ENCODE peak calls at places on chromosomes 1 and 21, in six cellular contexts. B is adrenal gland, D is prostate gland, W is Peyer's patch, S is HCT116, P is tibial nerve. L is an unnamed sample.

GRCh38 chr21:45922648-45923047 is 58.9 kb upstream of the COL6A1 start:
- DNase-seq in B (no peak), D (no peak), W (no peak), S (no peak), P (no peak), L (peak; percentile 10)

GRCh38 chr1:235648954-235649721 is 446 bp downstream of the GNG4 start:
- DNase-seq in B (peak; percentile 72), D (peak; percentile 58), W (peak; percentile 24), S (no peak), P (peak; percentile 32), L (no peak)

GRCh38 chr21:26513212-26513611 is 59.9 kb downstream of the CYYR1 start:
- DNase-seq in B (peak; percentile 35), D (no peak), W (no peak), S (no peak), P (no peak), L (no peak)

GRCh38 chr1:169515641-169516040 is 29.9 kb upstream of the SLC19A2 start:
- DNase-seq in B (no peak), D (no peak), W (no peak), S (no peak), P (no peak), L (no peak)

GRCh38 chr1:186102559-186103148 is 272.4 kb downstream of the TPR start:
- DNase-seq in B (peak; percentile 22), D (no peak), W (no peak), S (no peak), P (no peak), L (no peak)

GRCh38 chr1:180778782-180779398 is 133.8 kb upstream of the KIAA1614 start:
- DNase-seq in B (no peak), D (no peak), W (no peak), S (peak; percentile 10), P (no peak), L (peak; percentile 50)

GRCh38 chr1:23122023-23122738 is 46.5 kb downstream of the LUZP1 start:
- DNase-seq in B (peak; percentile 13), D (peak; percentile 21), W (no peak), S (no peak), P (no peak), L (no peak)

GRCh38 chr21:24590261-24590660 is 1017.0 kb downstream of the MRPL39 start:
- DNase-seq in B (no peak), D (no peak), W (no peak), S (no peak), P (no peak), L (no peak)

GRCh38 chr1:23673086-23673813 is 18.4 kb upstream of the RPL11 start:
- DNase-seq in B (peak; percentile 73), D (no peak), W (no peak), S (no peak), P (no peak), L (peak; percentile 62)

GRCh38 chr1:71303617-71304041 is 222.8 kb upstream of the ZRANB2 start:
- DNase-seq in B (no peak), D (no peak), W (no peak), S (no peak), P (no peak), L (no peak)

GRCh38 chr1:94757931-94758330 is 62.2 kb upstream of the SLC44A3 start:
- DNase-seq in B (peak; percentile 39), D (no peak), W (no peak), S (no peak), P (no peak), L (no peak)

GRCh38 chr21:42633858-42634257 is 19.6 kb upstream of the PDE9A start:
- DNase-seq in B (no peak), D (no peak), W (no peak), S (no peak), P (no peak), L (peak; percentile 33)

GRCh38 chr1:114668784-114669561 is 876 bp downstream of the DENND2C start:
- DNase-seq in B (peak; percentile 27), D (no peak), W (no peak), S (no peak), P (no peak), L (peak; percentile 19)

GRCh38 chr1:79353224-79353623 is 346.7 kb upstream of the ADGRL4 start:
- DNase-seq in B (peak; percentile 59), D (peak; percentile 22), W (no peak), S (peak; percentile 37), P (peak; percentile 71), L (no peak)

GRCh38 chr1:91699339-91699970 is 186.5 kb downstream of the TGFBR3 start:
- DNase-seq in B (peak; percentile 86), D (no peak), W (no peak), S (no peak), P (peak; percentile 71), L (no peak)

GRCh38 chr1:184150776-184151531 is 99.4 kb downstream of the TSEN15 start:
- DNase-seq in B (no peak), D (no peak), W (no peak), S (no peak), P (peak; percentile 31), L (no peak)

GRCh38 chr1:101300916-101301315 is 64.1 kb downstream of the S1PR1 start:
- DNase-seq in B (no peak), D (no peak), W (no peak), S (no peak), P (no peak), L (no peak)

GRCh38 chr1:162587347-162587746 is 25.8 kb downstream of the UAP1 start:
- DNase-seq in B (no peak), D (peak; percentile 78), W (no peak), S (no peak), P (no peak), L (no peak)

GRCh38 chr21:45509566-45510465 is 32.4 kb downstream of the SLC19A1 start:
- DNase-seq in B (no peak), D (no peak), W (no peak), S (no peak), P (no peak), L (peak; percentile 58)

GRCh38 chr1:78274814-78275213 is 216.0 kb upstream of the PTGFR start:
- DNase-seq in B (no peak), D (no peak), W (no peak), S (no peak), P (no peak), L (no peak)

GRCh38 chr1:125066385-125066784 is 3881.6 kb downstream of the SRGAP2C start:
- DNase-seq in B (no peak), D (no peak), W (no peak), S (no peak), P (no peak), L (peak; percentile 35)

GRCh38 chr1:2449636-2450454 is 26.2 kb upstream of the PLCH2 start:
- DNase-seq in B (peak; percentile 78), D (no peak), W (no peak), S (no peak), P (no peak), L (no peak)

GRCh38 chr1:84724128-84724860 is 34.0 kb upstream of the SSX2IP start:
- DNase-seq in B (no peak), D (no peak), W (peak; percentile 42), S (peak; percentile 51), P (no peak), L (peak; percentile 87)

GRCh38 chr1:21534674-21535378 is 25.6 kb downstream of the ALPL start:
- DNase-seq in B (peak; percentile 77), D (peak; percentile 79), W (peak; percentile 47), S (peak; percentile 29), P (peak; percentile 36), L (no peak)

GRCh38 chr1:98025858-98026257 is 105.0 kb upstream of the DPYD start:
- DNase-seq in B (no peak), D (no peak), W (no peak), S (no peak), P (no peak), L (no peak)

GRCh38 chr1:178122283-178122682 is 28.4 kb downstream of the RASAL2 start:
- DNase-seq in B (no peak), D (no peak), W (no peak), S (no peak), P (no peak), L (no peak)

GRCh38 chr1:235280467-235280866 is 47.5 kb downstream of the ARID4B start:
- DNase-seq in B (no peak), D (no peak), W (no peak), S (no peak), P (no peak), L (no peak)

GRCh38 chr1:42952353-42953001 is 6.2 kb downstream of the SLC2A1 start:
- DNase-seq in B (no peak), D (no peak), W (peak; percentile 83), S (no peak), P (no peak), L (no peak)
- TF ChIP-seq POLR2A in B (no peak), D (no peak), W (no peak), S (no peak), P (peak; percentile 5), L (no peak)

GRCh38 chr1:47997289-47998200 is at the start of gene TRABD2B:
- DNase-seq in B (peak; percentile 79), D (peak; percentile 71), W (peak; percentile 40), S (peak; percentile 26), P (peak; percentile 78), L (peak; percentile 88)
- H3K27ac ChIP-seq in B (no peak within 1 kb of the TSS), D (peak within 1 kb of the TSS; percentile 58), W (peak within 1 kb of the TSS; percentile 46), S (no peak within 1 kb of the TSS), P (peak within 1 kb of the TSS; percentile 79), L (peak within 1 kb of the TSS; percentile 33)

GRCh38 chr1:25550155-25550506 is 6.7 kb downstream of the LDLRAP1 start:
- DNase-seq in B (no peak), D (no peak), W (no peak), S (no peak), P (no peak), L (no peak)

GRCh38 chr1:25546193-25546592 is 2.8 kb downstream of the LDLRAP1 start:
- DNase-seq in B (no peak), D (no peak), W (no peak), S (no peak), P (no peak), L (no peak)

GRCh38 chr1:25548601-25549000 is 5.2 kb downstream of the LDLRAP1 start:
- DNase-seq in B (no peak), D (no peak), W (no peak), S (no peak), P (no peak), L (no peak)

GRCh38 chr1:25550683-25551310 is 7.4 kb downstream of the LDLRAP1 start:
- DNase-seq in B (peak; percentile 71), D (no peak), W (no peak), S (no peak), P (no peak), L (no peak)

DNA sequence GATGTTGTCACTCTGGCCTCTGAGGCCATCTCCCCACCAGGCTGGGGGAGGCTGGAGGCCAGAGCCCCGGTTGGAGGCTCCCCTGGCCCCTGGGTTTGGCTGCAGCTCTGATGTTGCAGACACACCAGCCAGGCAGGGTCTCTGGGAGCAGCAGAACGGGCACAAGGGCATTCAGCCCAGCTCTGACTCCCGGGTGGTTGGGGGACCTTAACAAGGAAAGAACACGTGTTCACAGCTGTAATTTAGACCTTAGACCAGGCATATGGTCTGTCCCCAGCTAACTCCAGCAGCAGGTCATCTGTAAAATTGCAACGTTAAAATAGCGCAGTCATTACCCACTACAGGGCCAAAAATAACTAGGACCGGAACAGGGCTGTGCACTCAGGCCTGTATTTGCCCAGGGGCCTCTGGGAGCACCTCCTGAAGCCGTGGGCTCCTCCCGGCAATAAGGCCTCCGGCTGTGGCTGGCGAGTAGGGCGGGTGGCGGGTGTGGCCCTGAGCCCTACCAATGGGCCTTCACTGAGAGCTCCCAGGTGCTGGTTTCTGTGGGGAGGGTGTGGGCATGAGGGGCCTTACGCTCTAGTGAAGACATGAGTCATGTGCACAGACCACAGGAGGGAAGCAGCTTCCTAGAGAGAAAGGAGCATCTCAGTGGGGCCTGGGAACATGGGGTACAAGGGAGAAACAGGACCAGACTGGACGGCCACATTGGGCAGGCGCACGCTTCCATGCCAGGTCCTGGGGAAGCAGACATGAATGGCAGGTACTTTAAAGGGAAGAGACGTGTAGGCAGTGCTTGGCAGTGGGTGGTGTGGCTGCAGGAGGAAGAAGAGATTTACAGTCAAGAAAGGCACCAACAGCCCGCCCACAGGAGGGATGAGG is 6.1 kb downstream of the LDLRAP1 start:
- DNase-seq in B (peak; percentile 37), D (no peak), W (peak; percentile 87), S (peak; percentile 75), P (no peak), L (no peak)
- TF ChIP-seq POLR2A in B (no peak), D (no peak), W (no peak), S (no peak), P (no peak), L (no peak)

GRCh38 chr1:192559115-192560006 is 16.2 kb upstream of the RGS1 start:
- DNase-seq in B (peak; percentile 20), D (no peak), W (no peak), S (peak; percentile 68), P (no peak), L (no peak)
- H3K27ac ChIP-seq in B (peak overlapping the region; percentile 25), D (no peak overlapping the region), W (no peak overlapping the region), S (peak overlapping the region; percentile 71), P (no peak overlapping the region), L (no peak overlapping the region)

L was measured in right lobe of liver.